ENCODE peak calls at places on chromosome 19, in eight cellular contexts. P is gastrocnemius medialis; X is cardiac muscle cell; L is CD8-positive, alpha-beta T cell; B is esophagus squamous epithelium; C is uterus; S is heart right ventricle; T is mucosa of descending colon. N is an unnamed sample.

GRCh38 chr19:32172761-32173160 is 172.6 kb upstream of the ZNF507 start:
- DNase-seq in P (no peak), X (no peak), S (no peak), B (no peak), T (no peak), C (no peak), L (no peak), N (no peak)

GRCh38 chr19:38932425-38933179 is 1.9 kb downstream of the MRPS12 start:
- DNase-seq in L (no peak), X (peak; percentile 60), T (peak; percentile 63), P (no peak), C (no peak), S (no peak), B (no peak), N (no peak)

GRCh38 chr19:45154064-45154827 is 6.5 kb downstream of the NKPD1 start:
- DNase-seq in S (no peak), T (no peak), L (no peak), X (no peak), P (no peak), C (no peak), B (no peak), N (no peak)

GRCh38 chr19:5220361-5220760 is 120.3 kb downstream of the PTPRS start:
- DNase-seq in P (no peak), X (no peak), C (no peak), S (no peak), L (no peak), B (no peak), T (no peak), N (no peak)

GRCh38 chr19:15124572-15125231 is 17.5 kb downstream of the SYDE1 start:
- DNase-seq in L (no peak), P (no peak), C (no peak), B (no peak), T (peak; percentile 74), X (no peak), S (no peak), N (no peak)

GRCh38 chr19:16342002-16342715 is 17.5 kb downstream of the KLF2 start:
- DNase-seq in S (no peak), B (no peak), X (no peak), C (no peak), T (no peak), L (no peak), P (peak; percentile 65), N (no peak)

GRCh38 chr19:11061951-11062350 is 27.3 kb upstream of the LDLR start:
- DNase-seq in B (no peak), S (no peak), P (no peak), T (no peak), L (no peak), X (no peak), C (no peak), N (no peak)

GRCh38 chr19:3482507-3483225 is 575 bp downstream of the SMIM44 start:
- DNase-seq in B (no peak), X (no peak), P (no peak), L (no peak), C (no peak), S (no peak), T (peak; percentile 84), N (no peak)

GRCh38 chr19:45151821-45152503 is 8.8 kb downstream of the NKPD1 start:
- DNase-seq in T (no peak), L (no peak), P (no peak), S (no peak), X (no peak), C (no peak), B (no peak), N (no peak)

GRCh38 chr19:55678121-55678671 is 3.2 kb downstream of the EPN1 start:
- DNase-seq in B (peak; percentile 41), L (no peak), P (peak; percentile 18), T (peak; percentile 85), X (no peak), C (no peak), S (no peak), N (peak; percentile 62)

GRCh38 chr19:16496613-16496983 is 404 bp downstream of the C19orf44 start:
- DNase-seq in P (peak; percentile 38), L (no peak), C (peak; percentile 59), S (no peak), T (no peak), B (no peak), X (no peak), N (peak; percentile 49)

GRCh38 chr19:10621966-10622365 is 3.4 kb upstream of the SLC44A2 start:
- DNase-seq in T (no peak), C (no peak), S (no peak), P (no peak), B (no peak), X (no peak), L (no peak), N (no peak)

GRCh38 chr19:4504874-4505569 is 13.3 kb downstream of the PLIN4 start:
- DNase-seq in L (no peak), S (no peak), C (no peak), T (no peak), X (no peak), B (no peak), P (no peak), N (no peak)

GRCh38 chr19:39951686-39952085 is 17.3 kb upstream of the FCGBP start:
- DNase-seq in T (no peak), X (no peak), S (no peak), B (no peak), P (no peak), L (no peak), C (no peak), N (no peak)

GRCh38 chr19:35785087-35785627 is 9.8 kb downstream of the ARHGAP33 start:
- DNase-seq in T (no peak), L (no peak), X (no peak), P (no peak), B (no peak), S (no peak), C (no peak), N (no peak)

GRCh38 chr19:35318679-35319448 is 10.1 kb upstream of the CD22 start:
- DNase-seq in P (peak; percentile 30), S (peak; percentile 37), T (peak; percentile 74), L (no peak), X (no peak), B (no peak), C (peak; percentile 74), N (peak; percentile 77)

GRCh38 chr19:49362048-49362925 is at the start of gene TEAD2:
- DNase-seq in S (peak; percentile 84), P (peak; percentile 34), X (peak; percentile 83), T (peak; percentile 78), C (peak; percentile 86), B (no peak), L (no peak), N (peak; percentile 90)

GRCh38 chr19:41422955-41423354 is 4.2 kb downstream of the B3GNT8 start:
- DNase-seq in S (no peak), L (no peak), T (no peak), B (no peak), C (no peak), X (no peak), P (no peak), N (no peak)

GRCh38 chr19:57566396-57567256 is 7.0 kb upstream of the ZNF550 start:
- DNase-seq in L (no peak), S (no peak), B (no peak), X (peak; percentile 25), C (no peak), P (no peak), T (no peak), N (no peak)

GRCh38 chr19:7917292-7918061 is 2.7 kb upstream of the SNAPC2 start:
- DNase-seq in S (peak; percentile 57), B (no peak), X (peak; percentile 80), T (peak; percentile 66), C (peak; percentile 62), L (no peak), P (no peak), N (peak; percentile 75)

GRCh38 chr19:39126593-39127187 is 1.1 kb downstream of the PAK4 start:
- DNase-seq in L (no peak), P (no peak), T (peak; percentile 79), S (no peak), B (no peak), C (no peak), X (no peak), N (peak; percentile 34)

GRCh38 chr19:16637535-16637934 is 9.5 kb upstream of the MED26 start:
- DNase-seq in S (no peak), P (no peak), L (no peak), T (no peak), C (no peak), X (no peak), B (no peak), N (no peak)

GRCh38 chr19:9381367-9381785 is 18.6 kb downstream of the ZNF177 start:
- DNase-seq in X (no peak), L (no peak), S (no peak), C (no peak), B (no peak), P (no peak), T (no peak), N (no peak)

GRCh38 chr19:33698576-33699435 is 77.1 kb downstream of the CHST8 start:
- DNase-seq in C (no peak), S (no peak), P (no peak), T (no peak), L (no peak), X (no peak), B (no peak), N (no peak)

GRCh38 chr19:8577247-8577646 is at the start of gene MYO1F:
- DNase-seq in X (no peak), B (no peak), S (peak; percentile 61), C (no peak), L (no peak), T (peak; percentile 83), P (no peak), N (peak; percentile 77)

GRCh38 chr19:29528946-29529645 is 3.3 kb downstream of the VSTM2B start:
- DNase-seq in P (no peak), B (no peak), C (no peak), T (no peak), L (no peak), X (no peak), S (no peak), N (no peak)
- H3K4me3 ChIP-seq in P (no peak overlapping the region), B (peak overlapping the region; percentile 57), C (no peak overlapping the region), T (no peak overlapping the region), L (peak overlapping the region; percentile 37), X (peak overlapping the region; percentile 22), S (no peak overlapping the region), N (no peak overlapping the region)

GRCh38 chr19:18658366-18658855 is 21.6 kb downstream of the KLHL26 start:
- DNase-seq in B (no peak), S (no peak), L (no peak), X (no peak), C (no peak), T (no peak), P (no peak), N (no peak)
- TF ChIP-seq CTCF in B (no peak), S (no peak), L (no peak), X (no peak), C (no peak), T (no peak), P (no peak), N (no peak)

DNA sequence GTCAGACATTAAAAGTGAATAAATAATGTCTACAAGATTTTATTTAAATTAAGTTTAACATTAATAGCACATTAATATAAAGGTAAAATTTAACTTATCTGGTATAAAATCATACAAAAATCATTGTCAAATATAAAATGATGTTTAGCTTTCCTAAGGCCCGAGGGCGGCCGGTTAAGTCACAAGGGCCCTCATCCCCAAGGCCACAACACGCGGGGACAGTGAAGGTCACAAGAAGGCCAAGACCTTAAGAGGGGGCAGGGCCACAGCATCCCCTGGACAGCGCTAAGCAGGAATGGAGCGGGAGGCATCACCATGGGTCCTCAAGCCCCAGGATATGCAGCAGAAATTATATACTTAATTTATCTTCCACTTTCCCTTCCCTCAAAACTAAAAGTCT is 62.7 kb upstream of the ZNF85 start:
- DNase-seq in L (no peak), C (no peak), P (no peak), S (no peak), T (no peak), X (no peak), B (no peak), N (no peak)
- H3K9me3 ChIP-seq in L (peaks cover 13% of the 10 kb centered on the region), C (no peaks in the 10 kb centered on the region), P (no peaks in the 10 kb centered on the region), S (peaks cover 94% of the 10 kb centered on the region), T (peaks cover 77% of the 10 kb centered on the region), X (no peaks in the 10 kb centered on the region), B (no peaks in the 10 kb centered on the region), N (peaks cover 18% of the 10 kb centered on the region)

GRCh38 chr19:13979224-13979623 is 26.9 kb downstream of the RFX1 start:
- DNase-seq in S (no peak), C (no peak), P (no peak), L (no peak), X (no peak), B (no peak), T (no peak), N (no peak)
- H3K4me3 ChIP-seq in S (peak overlapping the region; percentile 58), C (peak overlapping the region; percentile 26), P (peak overlapping the region; percentile 43), L (peak overlapping the region; percentile 43), X (peak overlapping the region; percentile 28), B (peak overlapping the region; percentile 74), T (no peak overlapping the region), N (peak overlapping the region; percentile 63)

N was measured in tibial artery.